ENCODE peak calls at places on chromosomes 2 and 18, in five cellular contexts. T is EL; F is SK-MEL-5; S is GOT3; O is effector CD4-positive, alpha-beta T cell. G is an unnamed sample.

GRCh38 chr2:56542213-56542612 is 358.4 kb downstream of the CCDC85A start:
- DNase-seq in T (no peak), F (no peak), S (no peak), O (no peak), G (no peak)

GRCh38 chr2:152560163-152560562 is 157.1 kb downstream of the PRPF40A start:
- DNase-seq in T (peak), F (no peak), S (no peak), O (no peak), G (no peak)

GRCh38 chr2:76640905-76641304 is 881.3 kb downstream of the LRRTM4 start:
- DNase-seq in T (no peak), F (no peak), S (no peak), O (no peak), G (no peak)

GRCh38 chr2:134727385-134727784 is 8.6 kb upstream of the TMEM163 start:
- DNase-seq in T (peak), F (peak), S (no peak), O (no peak), G (no peak)

GRCh38 chr2:39008663-39009062 is 112.2 kb downstream of the SOS1 start:
- DNase-seq in T (no peak), F (no peak), S (no peak), O (no peak), G (no peak)

GRCh38 chr2:152198499-152198898 is 22.9 kb upstream of the STAM2 start:
- DNase-seq in T (no peak), F (no peak), S (no peak), O (no peak), G (no peak)

GRCh38 chr2:55859875-55860274 is 63.7 kb downstream of the EFEMP1 start:
- DNase-seq in T (no peak), F (no peak), S (no peak), O (no peak), G (no peak)

GRCh38 chr18:38654966-38655365 is 1089.4 kb upstream of the CELF4 start:
- DNase-seq in T (no peak), F (no peak), S (no peak), O (no peak), G (no peak)

GRCh38 chr2:104849618-104850097 is 4.3 kb upstream of the POU3F3 start:
- DNase-seq in T (peak), F (peak), S (no peak), O (peak), G (peak)

GRCh38 chr2:20223345-20224190 is 1.4 kb downstream of the SDC1 start:
- DNase-seq in T (peak), F (peak), S (no peak), O (no peak), G (peak)

GRCh38 chr2:236974206-236974605 is 111.5 kb upstream of the COPS8 start:
- DNase-seq in T (no peak), F (no peak), S (no peak), O (no peak), G (no peak)

GRCh38 chr2:240960309-240960962 is 38.0 kb upstream of the SNED1 start:
- DNase-seq in T (no peak), F (no peak), S (no peak), O (no peak), G (no peak)

GRCh38 chr2:230944804-230945372 is 19.8 kb upstream of the GPR55 start:
- DNase-seq in T (no peak), F (no peak), S (no peak), O (no peak), G (no peak)

GRCh38 chr2:128310094-128310716 is 8.5 kb downstream of the HS6ST1 start:
- DNase-seq in T (no peak), F (no peak), S (no peak), O (no peak), G (no peak)

GRCh38 chr18:9333441-9334350 is 877 bp upstream of the TWSG1 start:
- DNase-seq in T (no peak), F (no peak), S (no peak), O (peak), G (no peak)

GRCh38 chr2:121648611-121649401 is 456 bp downstream of the CLASP1 start:
- DNase-seq in T (peak), F (peak), S (no peak), O (peak), G (peak)

GRCh38 chr2:63050186-63050915 is at the start of gene OTX1:
- DNase-seq in T (peak), F (peak), S (no peak), O (no peak), G (peak)

GRCh38 chr2:8239402-8240127 is 442.3 kb upstream of the ID2 start:
- DNase-seq in T (no peak), F (no peak), S (no peak), O (no peak), G (no peak)

GRCh38 chr2:191202881-191203397 is 42.3 kb upstream of the MYO1B start:
- DNase-seq in T (peak), F (no peak), S (no peak), O (no peak), G (peak)

GRCh38 chr2:158529379-158530110 is 72.8 kb downstream of the PKP4 start:
- DNase-seq in T (peak), F (peak), S (no peak), O (no peak), G (no peak)

G was measured in A673.